ENCODE peak calls at places on chromosomes 13 and 19, in four cellular contexts. N is WTC11, V is HCT116, A is H1. E is an unnamed sample.

GRCh38 chr19:17021793-17022590 is 4.6 kb downstream of the CPAMD8 start:
- DNase-seq in N (no peak), V (no peak), A (no peak), E (no peak)

GRCh38 chr19:45889210-45889885 is 3.4 kb upstream of the IRF2BP1 start:
- DNase-seq in N (no peak), V (no peak), A (no peak), E (no peak)

GRCh38 chr13:53004605-53005004 is 24.0 kb upstream of the OLFM4 start:
- DNase-seq in N (no peak), V (no peak), A (no peak), E (no peak)

GRCh38 chr13:27120811-27121210 is 50.8 kb downstream of the USP12 start:
- DNase-seq in N (no peak), V (no peak), A (no peak), E (no peak)

GRCh38 chr13:113650275-113650674 is 7.7 kb downstream of the ATP4B start:
- DNase-seq in N (peak), V (no peak), A (no peak), E (no peak)

GRCh38 chr13:24923305-24923640 is 159.3 kb downstream of the RNF17 start:
- DNase-seq in N (no peak), V (no peak), A (no peak), E (peak)

GRCh38 chr13:113511361-113511760 is 20.9 kb upstream of the DCUN1D2 start:
- DNase-seq in N (no peak), V (no peak), A (no peak), E (no peak)

GRCh38 chr19:18859676-18860301 is 28.0 kb downstream of the UPF1 start:
- DNase-seq in N (no peak), V (no peak), A (no peak), E (no peak)

GRCh38 chr19:23823952-23824389 is 65.3 kb upstream of the ZNF681 start:
- DNase-seq in N (peak), V (no peak), A (peak), E (no peak)

GRCh38 chr13:81488021-81488420 is 1147.1 kb upstream of the SPRY2 start:
- DNase-seq in N (no peak), V (no peak), A (no peak), E (no peak)

GRCh38 chr19:41299755-41300089 is 10.2 kb upstream of the CCDC97 start:
- DNase-seq in N (no peak), V (no peak), A (no peak), E (no peak)

GRCh38 chr13:42720116-42720857 is 61.1 kb upstream of the FAM216B start:
- DNase-seq in N (no peak), V (peak), A (no peak), E (peak)

GRCh38 chr13:114131581-114132418 is 623 bp downstream of the RASA3 start:
- DNase-seq in N (no peak), V (no peak), A (no peak), E (no peak)

GRCh38 chr19:39308531-39309304 is 11.9 kb downstream of the LRFN1 start:
- DNase-seq in N (peak), V (no peak), A (peak), E (no peak)

GRCh38 chr13:23753523-23753922 is 135.7 kb downstream of the MIPEP start:
- DNase-seq in N (no peak), V (no peak), A (no peak), E (no peak)

GRCh38 chr19:29492761-29493160 is 33.0 kb upstream of the VSTM2B start:
- DNase-seq in N (no peak), V (no peak), A (no peak), E (no peak)

GRCh38 chr19:1360818-1361461 is 22.8 kb upstream of the NDUFS7 start:
- DNase-seq in N (no peak), V (no peak), A (no peak), E (peak)

GRCh38 chr19:8363803-8364771 is at the start of gene ANGPTL4:
- DNase-seq in N (peak), V (peak), A (no peak), E (no peak)

GRCh38 chr19:15421726-15422260 is 3.0 kb upstream of the AKAP8L start:
- DNase-seq in N (no peak), V (no peak), A (no peak), E (no peak)

GRCh38 chr19:47068876-47069406 is 20.5 kb upstream of the TMEM160 start:
- DNase-seq in N (no peak), V (no peak), A (no peak), E (no peak)

GRCh38 chr13:33052446-33052845 is 36.2 kb downstream of the KL start:
- DNase-seq in N (no peak), V (no peak), A (no peak), E (no peak)

GRCh38 chr19:5719274-5719960 is 529 bp downstream of the LONP1 start:
- DNase-seq in N (no peak), V (no peak), A (no peak), E (no peak)

GRCh38 chr19:47109177-47109540 is 4.4 kb downstream of the ZC3H4 start:
- DNase-seq in N (no peak), V (no peak), A (no peak), E (no peak)

GRCh38 chr19:8491574-8491973 is 10.9 kb downstream of the PRAM1 start:
- DNase-seq in N (no peak), V (no peak), A (no peak), E (no peak)

GRCh38 chr19:29974701-29975100 is 32.7 kb downstream of the URI1 start:
- DNase-seq in N (no peak), V (no peak), A (no peak), E (no peak)

GRCh38 chr19:17829855-17830566 is 8.7 kb upstream of the INSL3 start:
- DNase-seq in N (peak), V (peak), A (peak), E (peak)

GRCh38 chr13:49235856-49236431 is 11.8 kb upstream of the CDADC1 start:
- DNase-seq in N (no peak), V (no peak), A (no peak), E (no peak)

GRCh38 chr13:44116562-44117315 is 237.0 kb downstream of the LACC1 start:
- DNase-seq in N (no peak), V (no peak), A (no peak), E (no peak)

GRCh38 chr19:5001547-5002131 is 32.7 kb downstream of the KDM4B start:
- DNase-seq in N (peak), V (peak), A (no peak), E (peak)

GRCh38 chr13:66574606-66575005 is 655.5 kb downstream of the PCDH9 start:
- DNase-seq in N (no peak), V (no peak), A (no peak), E (no peak)

GRCh38 chr13:73158851-73159250 is 100.0 kb downstream of the KLF5 start:
- DNase-seq in N (no peak), V (no peak), A (no peak), E (no peak)

GRCh38 chr19:6718111-6718740 is 2.2 kb downstream of the C3 start:
- DNase-seq in N (no peak), V (no peak), A (no peak), E (no peak)

GRCh38 chr13:77876176-77876575 is 42.5 kb downstream of the EDNRB start:
- DNase-seq in N (no peak), V (no peak), A (no peak), E (no peak)

GRCh38 chr19:51166846-51167490 is 24.9 kb downstream of the SIGLEC7 start:
- DNase-seq in N (no peak), V (no peak), A (no peak), E (no peak)
- TF ChIP-seq SP1 in N (no peak), V (no peak), A (no peak), E (no peak)

DNA sequence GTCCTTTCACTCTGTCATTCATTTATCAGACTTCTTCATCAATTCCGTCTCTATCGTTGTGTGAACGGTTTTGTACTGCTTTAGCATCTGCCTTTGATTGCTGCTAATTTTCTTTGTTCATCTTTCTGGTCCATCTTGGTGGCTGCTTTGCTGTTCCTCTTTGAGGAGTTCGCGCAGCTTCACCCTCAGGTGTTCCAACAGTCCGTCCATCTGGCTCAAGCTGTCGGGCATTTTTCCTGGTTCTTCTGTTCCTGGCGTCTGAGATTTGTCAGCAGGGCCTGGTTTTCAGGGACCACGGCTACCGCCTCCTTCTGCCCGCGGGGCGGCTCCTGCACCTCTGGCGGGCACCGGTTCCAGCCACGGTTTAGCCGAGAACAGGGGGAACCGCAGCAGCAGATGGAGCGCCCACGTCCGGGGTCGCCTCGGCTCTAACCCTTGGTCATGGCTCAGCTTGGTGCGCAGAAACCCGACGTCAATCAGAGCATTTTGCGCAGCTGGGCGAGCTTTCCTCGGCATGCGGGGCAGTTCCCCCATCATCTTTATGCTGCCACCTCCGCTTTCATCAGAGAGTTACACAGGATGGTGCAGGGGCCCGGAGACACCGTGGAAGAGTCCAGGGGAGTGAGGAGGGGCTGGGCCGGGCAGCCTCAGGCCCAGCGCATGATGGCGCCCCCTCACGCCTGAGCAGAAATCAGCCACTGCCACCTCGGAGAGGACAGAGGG is 89.5 kb downstream of the ZNF100 start:
- DNase-seq in N (no peak), V (no peak), A (no peak), E (no peak)
- TF ChIP-seq SP1 in N (no peak), V (no peak), A (no peak), E (no peak)

DNA sequence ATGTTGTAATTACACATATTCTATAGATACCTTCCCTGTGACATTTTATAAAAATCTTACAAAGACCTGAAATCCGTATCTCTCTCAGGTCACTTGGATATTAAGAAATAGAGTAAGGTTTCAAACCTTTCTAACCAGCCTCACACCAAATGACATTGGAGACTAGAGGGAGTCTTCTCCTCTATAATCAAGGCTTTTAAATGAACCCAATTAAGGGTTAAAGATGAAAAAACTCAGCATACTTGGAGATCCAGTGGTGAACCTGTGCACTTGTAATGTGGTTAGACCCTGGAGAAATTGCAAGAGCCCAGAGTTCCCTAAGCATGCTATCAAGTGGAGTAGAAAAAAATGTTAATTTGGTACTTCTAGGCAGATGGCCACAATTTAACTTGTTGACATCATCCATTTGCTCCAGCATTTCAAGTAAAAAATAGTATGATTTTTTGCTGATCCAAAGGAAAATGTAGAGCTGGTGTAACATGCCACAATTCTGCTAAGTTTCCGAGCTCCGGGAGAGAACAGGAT is 554.2 kb upstream of the MIR17HG start:
- DNase-seq in N (no peak), V (no peak), A (no peak), E (no peak)
- TF ChIP-seq SP1 in N (no peak), V (no peak), A (no peak), E (no peak)

DNA sequence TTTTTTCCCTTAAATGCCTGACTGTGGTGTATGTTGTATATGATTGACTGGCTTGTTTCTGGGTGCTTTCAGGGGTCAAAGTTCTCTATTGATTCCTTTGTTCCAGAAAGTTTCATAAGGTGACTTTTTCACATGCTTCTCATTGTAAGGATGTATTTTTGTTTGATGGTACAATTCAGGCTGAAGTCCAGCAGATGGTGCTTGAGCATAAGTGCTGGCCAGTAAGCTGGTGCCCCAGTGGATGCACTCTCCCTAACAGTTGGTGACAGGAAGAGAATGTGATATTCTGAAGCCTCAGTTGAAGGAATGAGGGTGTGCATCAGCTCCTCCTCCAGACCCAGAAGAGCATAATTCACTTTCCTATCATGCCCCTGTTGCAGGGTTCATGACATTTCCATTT is 1941.6 kb upstream of the PRR20A start:
- DNase-seq in N (no peak), V (no peak), A (no peak), E (peak)
- TF ChIP-seq SP1 in N (no peak), V (no peak), A (no peak), E (no peak)

E was measured in HEK293T.